ENCODE peak calls at places on chromosomes 2 and 18, in five cellular contexts. W, S, N, Z and O are unnamed samples.

GRCh38 chr2:70643715-70644114 is 90.1 kb upstream of the TGFA start:
- DNase-seq in S (no peak), W (peak; percentile 43), Z (peak; percentile 71), N (peak; percentile 20), O (no peak)

GRCh38 chr2:37635359-37636208 is 35.9 kb downstream of the CDC42EP3 start:
- DNase-seq in S (peak; percentile 52), W (peak; percentile 98), N (peak; percentile 94), Z (peak; percentile 16), O (peak; percentile 73)

GRCh38 chr2:10196275-10196892 is 73.8 kb downstream of the RRM2 start:
- DNase-seq in S (no peak), Z (no peak), N (no peak), W (no peak), O (peak; percentile 15)

GRCh38 chr18:28198588-28198987 is 21.7 kb upstream of the CDH2 start:
- DNase-seq in N (no peak), S (no peak), W (no peak), Z (no peak), O (no peak)

GRCh38 chr2:26711457-26712155 is 19.1 kb downstream of the KCNK3 start:
- DNase-seq in Z (no peak), N (no peak), W (no peak), S (no peak), O (no peak)

GRCh38 chr2:159285929-159286708 is at the start of gene WDSUB1:
- DNase-seq in W (peak; percentile 65), S (peak; percentile 16), N (peak; percentile 53), Z (peak; percentile 50), O (peak; percentile 63)

GRCh38 chr2:168961450-168962229 is 60.5 kb downstream of the G6PC2 start:
- DNase-seq in N (peak; percentile 70), Z (peak; percentile 92), W (peak; percentile 72), S (peak; percentile 23), O (peak; percentile 85)

GRCh38 chr2:166376488-166376828 is 714 bp upstream of the SCN9A start:
- DNase-seq in N (no peak), Z (no peak), S (no peak), W (no peak), O (no peak)

GRCh38 chr2:128261245-128262128 is 57.2 kb downstream of the HS6ST1 start:
- DNase-seq in Z (no peak), W (no peak), N (no peak), S (no peak), O (no peak)

GRCh38 chr2:113175101-113175628 is 1.4 kb downstream of the PSD4 start:
- DNase-seq in S (no peak), Z (no peak), W (no peak), N (peak; percentile 96), O (no peak)
- H3K4me3 ChIP-seq in S (no peak overlapping the region), Z (no peak overlapping the region), W (no peak overlapping the region), N (peak overlapping the region; percentile 82), O (no peak overlapping the region)

DNA sequence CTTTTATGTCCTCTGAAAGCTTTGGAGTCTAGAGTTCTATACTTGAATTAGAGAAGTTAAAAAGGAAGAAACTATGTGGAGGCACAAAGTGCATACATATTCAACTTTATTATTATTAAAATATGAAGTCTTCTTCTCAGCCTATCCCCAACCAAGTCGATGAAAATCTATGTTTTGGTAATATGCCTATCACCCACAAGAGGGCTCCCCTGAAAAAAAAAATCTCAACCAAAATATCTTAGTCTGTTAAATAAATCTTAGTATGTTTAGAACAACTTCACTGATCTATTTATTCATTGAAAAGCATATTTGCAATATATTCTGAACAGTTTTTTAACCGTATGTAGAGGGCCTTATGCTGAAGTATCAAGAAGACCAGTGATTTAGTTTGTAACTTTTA is 804.5 kb downstream of the TDRD15 start:
- DNase-seq in S (no peak), N (no peak), Z (no peak), W (no peak), O (no peak)
- TF ChIP-seq CTCF in S (peak; percentile 36), N (no peak), Z (peak; percentile 24), W (no peak), O (no peak)

GRCh38 chr2:176582990-176583481 is 313.8 kb downstream of the MTX2 start:
- DNase-seq in S (peak; percentile 73), Z (peak; percentile 97), W (peak; percentile 91), N (no peak), O (peak; percentile 92)
- H3K4me3 ChIP-seq in S (no peak overlapping the region), Z (peak overlapping the region; percentile 59), W (peak overlapping the region; percentile 6), N (no peak overlapping the region), O (no peak overlapping the region)

DNA sequence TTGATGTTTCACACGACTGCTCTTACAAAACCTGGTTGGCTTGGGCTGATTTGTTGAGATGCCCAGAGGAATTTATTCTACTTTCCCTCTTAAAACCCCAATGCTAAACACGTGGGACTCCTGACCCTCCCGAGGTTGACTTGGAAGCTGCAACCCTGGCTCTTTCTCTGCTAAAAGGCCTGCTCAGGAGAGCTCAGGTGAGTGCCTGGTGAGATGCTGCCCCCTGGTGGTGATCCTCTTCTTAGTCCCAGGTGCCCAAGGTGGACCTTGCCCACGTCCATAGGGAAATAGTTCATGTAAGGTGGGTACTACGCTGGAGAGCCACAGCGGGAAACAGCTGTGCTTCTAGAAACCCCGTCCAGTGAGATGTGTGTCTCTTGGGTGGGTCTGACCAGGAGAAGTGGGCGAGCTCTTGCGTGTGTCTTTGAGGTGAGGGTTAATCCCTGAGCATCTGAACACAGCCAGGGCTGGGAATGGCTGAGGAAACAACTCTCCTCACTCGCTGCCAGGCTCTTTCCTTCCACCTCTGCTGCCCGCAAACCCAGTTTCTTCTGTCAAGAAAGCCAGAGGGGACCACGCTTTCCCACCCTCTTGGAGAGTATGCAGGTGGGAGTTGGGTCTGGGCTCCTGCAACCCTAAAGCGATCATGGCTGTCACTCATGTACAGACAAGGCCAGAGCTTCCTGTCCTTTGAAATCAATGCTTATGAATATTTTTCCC is 25.5 kb upstream of the PXDN start:
- DNase-seq in S (no peak), N (peak; percentile 47), W (peak; percentile 53), Z (peak; percentile 91), O (peak; percentile 59)
- TF ChIP-seq CTCF in S (peak; percentile 80), N (peak; percentile 62), W (peak; percentile 91), Z (peak; percentile 97), O (peak; percentile 77)

GRCh38 chr2:211611061-211611518 is 927.5 kb downstream of the ERBB4 start:
- DNase-seq in N (peak; percentile 28), S (no peak), Z (no peak), W (peak; percentile 1), O (no peak)

GRCh38 chr2:211609127-211609526 is 929.5 kb downstream of the ERBB4 start:
- DNase-seq in Z (no peak), S (no peak), N (no peak), W (no peak), O (no peak)

GRCh38 chr2:211611621-211612020 is 927.0 kb downstream of the ERBB4 start:
- DNase-seq in W (no peak), N (no peak), S (no peak), Z (no peak), O (no peak)
- H3K4me3 ChIP-seq in W (no peak overlapping the region), N (no peak overlapping the region), S (no peak overlapping the region), Z (peak overlapping the region; percentile 56), O (no peak overlapping the region)